ENCODE peak calls at places on chromosomes 13 and 19, in seven cellular contexts. S is stomach, T is cardiac fibroblast, B is BJ, I is astrocyte of the spinal cord, W is AG04450, P is astrocyte of the cerebellum. N is an unnamed sample.

GRCh38 chr13:95535243-95535642 is 17.3 kb upstream of the CLDN10 start:
- DNase-seq in S (no peak), T (peak), B (no peak), I (peak), W (no peak), P (peak), N (peak)

GRCh38 chr13:47990920-47991466 is 10.1 kb downstream of the SUCLA2 start:
- DNase-seq in S (no peak), T (no peak), B (no peak), I (no peak), W (no peak), P (no peak), N (no peak)

GRCh38 chr13:75705395-75705794 is 69.3 kb downstream of the LMO7 start:
- DNase-seq in S (no peak), T (peak), B (peak), I (peak), W (no peak), P (peak), N (peak)

GRCh38 chr13:37645181-37645580 is 46.6 kb upstream of the POSTN start:
- DNase-seq in S (no peak), T (no peak), B (no peak), I (no peak), W (no peak), P (no peak), N (no peak)

GRCh38 chr13:78194904-78195639 is 276.4 kb upstream of the EDNRB start:
- DNase-seq in S (no peak), T (peak), B (peak), I (peak), W (no peak), P (peak), N (no peak)

GRCh38 chr19:57465680-57466381 is 8.9 kb upstream of the VN1R1 start:
- DNase-seq in S (no peak), T (peak), B (no peak), I (no peak), W (no peak), P (no peak), N (no peak)

GRCh38 chr13:33194820-33195692 is 90.5 kb downstream of the STARD13 start:
- DNase-seq in S (peak), T (peak), B (peak), I (peak), W (peak), P (peak), N (no peak)

GRCh38 chr19:14091086-14091884 is 734 bp upstream of the SAMD1 start:
- DNase-seq in S (no peak), T (peak), B (no peak), I (peak), W (no peak), P (no peak), N (no peak)

GRCh38 chr13:27909378-27909777 is 10.4 kb upstream of the PDX1 start:
- DNase-seq in S (no peak), T (no peak), B (no peak), I (no peak), W (no peak), P (no peak), N (no peak)

GRCh38 chr19:46732966-46733692 is 12.7 kb upstream of the FKRP start:
- DNase-seq in S (no peak), T (peak), B (no peak), I (peak), W (no peak), P (no peak), N (no peak)

GRCh38 chr13:53953205-53953604 is 924.6 kb downstream of the OLFM4 start:
- DNase-seq in S (no peak), T (no peak), B (no peak), I (no peak), W (no peak), P (no peak), N (no peak)

GRCh38 chr13:48640767-48641166 is 13.0 kb upstream of the CYSLTR2 start:
- DNase-seq in S (no peak), T (no peak), B (no peak), I (no peak), W (no peak), P (no peak), N (no peak)

GRCh38 chr13:28796938-28797257 is 23.2 kb upstream of the MTUS2 start:
- DNase-seq in S (no peak), T (no peak), B (no peak), I (no peak), W (no peak), P (no peak), N (no peak)

GRCh38 chr13:52925775-52926285 is 77.4 kb upstream of the PCDH8 start:
- DNase-seq in S (no peak), T (no peak), B (no peak), I (no peak), W (no peak), P (no peak), N (no peak)

GRCh38 chr13:59452189-59452588 is 711.5 kb downstream of the DIAPH3 start:
- DNase-seq in S (no peak), T (no peak), B (no peak), I (no peak), W (no peak), P (no peak), N (no peak)

GRCh38 chr13:32645854-32646253 is 59.6 kb downstream of the PDS5B start:
- DNase-seq in S (no peak), T (no peak), B (no peak), I (no peak), W (no peak), P (no peak), N (no peak)

GRCh38 chr19:2461751-2462634 is 5.2 kb upstream of the LMNB2 start:
- DNase-seq in S (peak), T (peak), B (no peak), I (peak), W (no peak), P (no peak), N (no peak)

GRCh38 chr13:67278230-67278629 is 48.1 kb upstream of the PCDH9 start:
- DNase-seq in S (no peak), T (peak), B (peak), I (peak), W (peak), P (peak), N (peak)

GRCh38 chr19:46021531-46022041 is 1.3 kb downstream of the PGLYRP1 start:
- DNase-seq in S (peak), T (no peak), B (no peak), I (no peak), W (no peak), P (no peak), N (no peak)

GRCh38 chr13:39892731-39893293 is 237.3 kb downstream of the COG6 start:
- DNase-seq in S (no peak), T (peak), B (no peak), I (peak), W (no peak), P (no peak), N (no peak)

GRCh38 chr13:44243198-44243852 is 130.3 kb upstream of the SERP2 start:
- DNase-seq in S (peak), T (peak), B (no peak), I (peak), W (no peak), P (peak), N (no peak)

GRCh38 chr19:44817725-44818469 is 9.0 kb downstream of the BCAM start:
- DNase-seq in S (no peak), T (no peak), B (no peak), I (no peak), W (no peak), P (no peak), N (no peak)

GRCh38 chr13:98343461-98343860 is 166.4 kb upstream of the RNF113B start:
- DNase-seq in S (no peak), T (no peak), B (no peak), I (no peak), W (no peak), P (no peak), N (no peak)

GRCh38 chr13:98346904-98347636 is 170.0 kb upstream of the RNF113B start:
- DNase-seq in S (no peak), T (no peak), B (no peak), I (no peak), W (no peak), P (no peak), N (no peak)

GRCh38 chr13:98344392-98344791 is 167.3 kb upstream of the RNF113B start:
- DNase-seq in S (no peak), T (no peak), B (no peak), I (no peak), W (no peak), P (no peak), N (no peak)

GRCh38 chr13:98348476-98348875 is 171.4 kb upstream of the RNF113B start:
- DNase-seq in S (no peak), T (no peak), B (no peak), I (no peak), W (no peak), P (peak), N (no peak)

DNA sequence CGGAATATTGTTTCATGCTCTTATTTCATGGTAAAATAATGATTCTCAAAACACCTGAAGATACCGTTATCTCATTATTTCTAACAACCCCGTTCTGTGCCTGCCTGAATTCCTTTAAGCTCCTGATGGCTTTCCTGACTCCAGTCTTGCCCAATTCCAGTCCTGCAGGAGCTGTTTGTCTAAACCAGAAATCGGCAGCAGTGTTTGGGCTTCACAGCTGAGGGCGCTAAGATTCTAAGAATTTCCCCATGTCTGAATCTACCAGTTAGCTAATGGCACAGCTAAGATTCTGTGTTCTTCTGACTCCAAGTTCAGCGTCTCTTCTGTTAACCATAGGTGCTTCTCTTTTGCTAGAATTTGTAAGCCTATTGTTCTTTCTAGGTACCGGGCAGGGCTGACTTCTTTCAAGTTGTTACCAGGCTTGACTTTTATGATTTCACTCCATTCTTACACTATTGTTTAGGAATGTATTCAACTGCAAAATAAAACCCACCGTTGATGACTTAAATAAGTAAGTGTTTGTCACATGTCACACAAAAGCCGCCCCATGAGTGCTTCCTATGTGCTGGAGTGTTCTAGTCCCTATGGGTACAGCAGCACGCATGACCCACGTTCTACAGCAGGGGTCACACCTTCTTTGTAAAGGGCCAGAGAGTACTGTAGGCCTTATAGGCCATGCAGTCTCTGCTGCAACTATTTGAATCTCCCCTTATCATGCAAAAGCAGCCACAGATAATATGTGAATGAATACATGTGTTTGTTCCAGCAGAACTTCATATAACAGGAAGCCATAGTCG is 168.2 kb upstream of the RNF113B start:
- DNase-seq in S (peak), T (no peak), B (no peak), I (no peak), W (no peak), P (no peak), N (no peak)
- TF ChIP-seq CTCF in S (no peak), T (no peak), B (no peak), I (no peak), W (no peak), P (no peak), N (no peak)

DNA sequence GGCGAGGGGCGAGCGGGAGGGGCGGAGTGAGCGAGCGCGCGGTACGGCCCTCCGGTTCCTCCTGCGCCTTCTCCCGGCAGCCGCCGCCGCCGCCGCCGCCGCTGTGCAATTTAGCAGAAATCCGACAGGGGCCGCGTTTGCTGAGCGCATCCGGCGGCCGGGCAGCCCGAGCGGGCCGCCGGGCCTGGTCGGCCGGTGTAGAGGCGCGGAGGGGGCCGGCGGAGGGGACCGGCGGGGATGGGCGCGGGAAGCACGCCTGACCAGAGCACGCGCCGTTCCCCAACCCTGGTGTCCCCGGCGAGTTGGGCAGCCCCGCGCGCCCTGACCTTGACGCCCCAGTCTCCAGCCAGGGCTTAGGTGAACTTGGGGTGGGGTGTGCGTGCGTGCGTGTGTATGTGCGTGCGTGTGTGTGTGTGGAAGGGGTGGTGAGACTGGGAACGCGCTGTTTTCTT is 144.5 kb upstream of the ZNF536 start:
- DNase-seq in S (peak), T (peak), B (no peak), I (peak), W (no peak), P (peak), N (no peak)
- H3K4me3 ChIP-seq in S (peak), T (peak), B (peak), I (peak), W (peak), P (peak), N (peak)

GRCh38 chr13:46119883-46120614 is 15.2 kb upstream of the CPB2 start:
- DNase-seq in S (no peak), T (peak), B (no peak), I (peak), W (no peak), P (peak), N (peak)

GRCh38 chr13:46122304-46122703 is 17.5 kb upstream of the CPB2 start:
- DNase-seq in S (no peak), T (no peak), B (no peak), I (no peak), W (no peak), P (no peak), N (no peak)

GRCh38 chr13:46121033-46121432 is 16.2 kb upstream of the CPB2 start:
- DNase-seq in S (no peak), T (no peak), B (no peak), I (no peak), W (no peak), P (no peak), N (no peak)

GRCh38 chr13:46124531-46124966 is 19.7 kb upstream of the CPB2 start:
- DNase-seq in S (no peak), T (no peak), B (no peak), I (no peak), W (no peak), P (no peak), N (no peak)

GRCh38 chr13:46121597-46122163 is 16.8 kb upstream of the CPB2 start:
- DNase-seq in S (no peak), T (no peak), B (no peak), I (no peak), W (no peak), P (no peak), N (no peak)
- TF ChIP-seq CTCF in S (no peak), T (no peak), B (no peak), I (no peak), W (no peak), P (no peak), N (no peak)

DNA sequence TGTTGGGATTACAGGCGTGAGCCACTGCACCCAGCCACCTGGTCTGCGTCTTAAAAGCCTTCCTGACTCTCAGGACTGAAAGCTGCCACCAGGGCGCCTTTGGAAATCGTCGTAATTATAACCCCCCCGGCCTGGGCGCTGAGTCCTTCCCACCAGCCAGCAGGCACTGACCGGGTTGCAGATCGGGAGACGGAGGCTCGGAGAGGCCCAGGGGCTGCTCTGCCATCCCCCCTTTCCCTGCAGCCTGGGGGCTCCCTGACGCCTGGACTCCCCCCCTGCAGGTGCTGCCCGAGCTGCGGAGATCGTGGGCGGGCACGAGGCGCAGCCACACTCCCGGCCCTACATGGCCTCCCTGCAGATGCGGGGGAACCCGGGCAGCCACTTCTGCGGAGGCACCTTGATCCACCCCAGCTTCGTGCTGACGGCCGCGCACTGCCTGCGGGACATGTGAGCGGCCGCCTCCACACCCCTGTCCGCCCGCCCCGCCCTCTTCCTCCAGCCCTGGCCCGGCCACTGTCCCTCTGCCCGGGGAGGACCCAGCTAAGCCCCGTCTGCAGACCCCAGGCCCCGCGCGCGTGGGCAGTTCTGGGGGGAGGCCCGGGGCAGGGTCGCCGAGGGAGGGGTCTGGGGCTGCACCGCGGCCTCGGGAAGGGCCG is 2.5 kb downstream of the PRTN3 start:
- DNase-seq in S (peak), T (no peak), B (no peak), I (no peak), W (no peak), P (no peak), N (no peak)
- H3K4me3 ChIP-seq in S (no peak), T (no peak), B (peak), I (no peak), W (no peak), P (no peak), N (no peak)

GRCh38 chr13:97122381-97122996 is 99.6 kb upstream of the MBNL2 start:
- DNase-seq in S (no peak), T (peak), B (no peak), I (peak), W (no peak), P (peak), N (peak)

GRCh38 chr13:97124237-97124636 is 97.9 kb upstream of the MBNL2 start:
- DNase-seq in S (no peak), T (no peak), B (no peak), I (no peak), W (no peak), P (no peak), N (no peak)

GRCh38 chr13:97125810-97126738 is 96.1 kb upstream of the MBNL2 start:
- DNase-seq in S (no peak), T (peak), B (no peak), I (peak), W (no peak), P (no peak), N (no peak)

GRCh38 chr13:97127842-97128241 is 94.3 kb upstream of the MBNL2 start:
- DNase-seq in S (no peak), T (no peak), B (no peak), I (no peak), W (no peak), P (no peak), N (no peak)

GRCh38 chr13:97125051-97125809 is 96.9 kb upstream of the MBNL2 start:
- DNase-seq in S (no peak), T (peak), B (no peak), I (peak), W (no peak), P (peak), N (peak)
- TF ChIP-seq CTCF in S (no peak), T (no peak), B (peak), I (peak), W (no peak), P (peak), N (peak)

GRCh38 chr13:19725320-19725719 is 57.4 kb downstream of the PSPC1 start:
- DNase-seq in S (no peak), T (no peak), B (no peak), I (no peak), W (no peak), P (no peak), N (no peak)

DNA sequence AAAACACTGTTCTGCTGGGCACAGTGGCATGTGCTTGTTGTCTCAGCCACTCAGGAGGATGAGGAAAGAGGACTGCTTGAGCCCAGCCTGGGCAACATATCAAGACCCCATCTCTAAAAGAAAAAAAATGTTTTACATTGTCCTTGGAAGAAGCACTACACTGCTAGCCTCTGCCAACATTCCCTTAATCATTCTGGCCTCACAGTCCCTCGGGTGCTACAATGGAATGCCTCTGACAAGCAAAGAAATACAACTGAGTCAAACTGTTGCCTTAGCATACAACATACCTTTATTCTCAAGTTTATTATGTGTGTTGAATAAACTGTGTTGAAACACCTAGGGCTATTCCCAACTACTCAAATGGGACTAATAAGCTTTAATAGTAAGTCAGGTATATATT is 56.1 kb downstream of the PSPC1 start:
- DNase-seq in S (no peak), T (peak), B (no peak), I (no peak), W (no peak), P (no peak), N (no peak)
- H3K4me3 ChIP-seq in S (no peak), T (no peak), B (no peak), I (no peak), W (no peak), P (no peak), N (no peak)

GRCh38 chr19:5026706-5027273 is 57.9 kb downstream of the KDM4B start:
- DNase-seq in S (no peak), T (no peak), B (no peak), I (no peak), W (no peak), P (no peak), N (no peak)
- TF ChIP-seq CTCF in S (no peak), T (peak), B (peak), I (peak), W (peak), P (peak), N (peak)

GRCh38 chr19:50332264-50333038 is 3.3 kb upstream of the KCNC3 start:
- DNase-seq in S (no peak), T (no peak), B (no peak), I (no peak), W (no peak), P (no peak), N (no peak)

GRCh38 chr19:50332014-50332263 is 2.8 kb upstream of the KCNC3 start:
- DNase-seq in S (no peak), T (no peak), B (no peak), I (no peak), W (no peak), P (no peak), N (no peak)

GRCh38 chr19:50333235-50333736 is 4.1 kb upstream of the KCNC3 start:
- DNase-seq in S (peak), T (peak), B (no peak), I (peak), W (peak), P (peak), N (peak)

GRCh38 chr19:50330365-50331078 is 1.3 kb upstream of the KCNC3 start:
- DNase-seq in S (peak), T (peak), B (no peak), I (no peak), W (no peak), P (no peak), N (no peak)

GRCh38 chr19:50331187-50332013 is 2.2 kb upstream of the KCNC3 start:
- DNase-seq in S (no peak), T (no peak), B (no peak), I (no peak), W (no peak), P (no peak), N (no peak)
- H3K4me3 ChIP-seq in S (peak), T (no peak), B (no peak), I (no peak), W (no peak), P (no peak), N (peak)

DNA sequence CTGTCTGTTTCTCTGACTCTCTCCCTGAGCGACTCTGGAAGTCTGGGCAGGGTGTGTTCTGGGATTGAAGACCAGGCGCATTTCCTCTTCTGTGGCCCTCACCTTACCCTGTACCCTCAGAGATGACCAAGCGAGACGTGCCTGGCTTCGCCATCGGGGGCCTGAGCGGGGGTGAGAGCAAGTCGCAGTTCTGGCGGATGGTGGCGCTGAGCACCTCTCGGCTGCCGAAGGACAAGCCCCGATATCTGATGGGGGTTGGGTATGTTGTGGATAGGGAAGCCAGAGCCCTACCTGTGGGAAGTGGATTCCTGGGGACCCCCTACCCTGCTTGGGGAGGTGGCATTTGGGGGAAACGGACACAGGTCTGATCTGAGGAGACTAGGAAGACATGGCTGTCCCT is 5.8 kb upstream of the DNM2 start:
- DNase-seq in S (no peak), T (no peak), B (no peak), I (no peak), W (no peak), P (no peak), N (no peak)
- TF ChIP-seq CTCF in S (no peak), T (no peak), B (no peak), I (peak), W (no peak), P (no peak), N (no peak)